ENCODE peak calls at places on chromosomes 11 and 22, in six cellular contexts. P, X, Y, W, R and B are unnamed samples.

GRCh38 chr11:100663996-100664395 is 23.1 kb upstream of the ARHGAP42 start:
- DNase-seq in P (no peak), Y (no peak), W (no peak), X (no peak), R (no peak), B (no peak)

GRCh38 chr11:67675058-67675747 is 780 bp upstream of the ALDH3B2 start:
- DNase-seq in P (no peak), W (no peak), X (no peak), Y (no peak), R (no peak), B (no peak)

GRCh38 chr11:44755553-44756505 is 29.1 kb downstream of the TSPAN18 start:
- DNase-seq in R (no peak), X (peak), W (no peak), P (no peak), Y (no peak), B (no peak)

GRCh38 chr11:9660886-9661285 is 3.0 kb upstream of the SWAP70 start:
- DNase-seq in Y (no peak), P (no peak), X (no peak), R (no peak), W (no peak), B (no peak)

GRCh38 chr11:131773626-131774025 is 403.2 kb downstream of the NTM start:
- DNase-seq in Y (no peak), W (no peak), R (no peak), P (no peak), X (no peak), B (no peak)

GRCh38 chr22:26443901-26444300 is 14.8 kb downstream of the ASPHD2 start:
- DNase-seq in X (no peak), P (no peak), Y (no peak), W (no peak), R (no peak), B (no peak)

GRCh38 chr11:110430267-110431211 is 791 bp downstream of the FDX1 start:
- DNase-seq in Y (peak), P (peak), W (no peak), R (peak), X (no peak), B (no peak)

GRCh38 chr11:70270104-70270876 is at the start of gene PPFIA1:
- DNase-seq in R (peak), W (peak), Y (peak), P (peak), X (peak), B (peak)

GRCh38 chr22:20884454-20884853 is 25.6 kb downstream of the SNAP29 start:
- DNase-seq in X (no peak), P (no peak), W (no peak), Y (no peak), R (no peak), B (no peak)

GRCh38 chr11:69419662-69420061 is 61.8 kb upstream of the LINC01488 start:
- DNase-seq in W (no peak), R (no peak), P (no peak), Y (no peak), X (no peak), B (no peak)

GRCh38 chr11:76291576-76292526 is 85.5 kb upstream of the WNT11 start:
- DNase-seq in W (peak), X (no peak), R (no peak), Y (no peak), P (peak), B (no peak)

GRCh38 chr22:48372395-48372794 is 1455.3 kb downstream of the BRD1 start:
- DNase-seq in R (no peak), P (no peak), W (no peak), Y (no peak), X (no peak), B (no peak)

GRCh38 chr11:12802418-12803085 is 128.3 kb downstream of the TEAD1 start:
- DNase-seq in X (no peak), P (peak), R (no peak), W (peak), Y (no peak), B (no peak)

DNA sequence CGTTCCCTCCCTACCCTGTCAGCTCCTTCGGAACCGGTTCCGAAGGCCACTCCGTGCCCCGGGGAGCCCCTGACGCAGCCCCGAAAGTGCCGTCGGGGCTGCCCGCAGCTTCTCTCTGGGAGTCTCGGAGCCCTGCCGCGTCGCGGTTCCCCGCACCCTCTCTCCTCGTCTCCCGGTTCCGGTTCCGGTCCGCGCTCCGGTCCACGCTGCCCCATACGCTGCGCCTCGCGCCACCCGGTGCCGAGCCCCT is 626 bp downstream of the MTA2 start:
- DNase-seq in X (no peak), R (no peak), Y (no peak), P (no peak), W (no peak), B (peak)
- TF ChIP-seq TAF1 in X (no peak), R (no peak), Y (no peak), P (no peak), W (no peak), B (no peak)

GRCh38 chr11:20000393-20001134 is 159.7 kb downstream of the DBX1 start:
- DNase-seq in P (peak), R (no peak), W (no peak), Y (no peak), X (no peak), B (no peak)
- TF ChIP-seq TAF1 in P (peak), R (no peak), W (no peak), Y (no peak), X (no peak), B (no peak)

GRCh38 chr11:112345708-112346107 is 85.0 kb upstream of the PLET1 start:
- DNase-seq in Y (no peak), R (no peak), X (peak), W (peak), P (no peak), B (no peak)

GRCh38 chr11:112346586-112346985 is 85.9 kb upstream of the PLET1 start:
- DNase-seq in W (no peak), Y (no peak), X (no peak), R (no peak), P (no peak), B (no peak)

GRCh38 chr11:112344040-112344413 is 83.4 kb upstream of the PLET1 start:
- DNase-seq in R (no peak), W (no peak), P (no peak), X (no peak), Y (no peak), B (no peak)

GRCh38 chr11:112345166-112345565 is 84.5 kb upstream of the PLET1 start:
- DNase-seq in R (no peak), X (no peak), W (no peak), P (no peak), Y (no peak), B (no peak)

GRCh38 chr11:112343368-112344039 is 82.8 kb upstream of the PLET1 start:
- DNase-seq in X (peak), Y (no peak), W (no peak), R (no peak), P (no peak), B (no peak)
- TF ChIP-seq TAF1 in X (no peak), Y (no peak), W (no peak), R (no peak), P (no peak), B (no peak)

DNA sequence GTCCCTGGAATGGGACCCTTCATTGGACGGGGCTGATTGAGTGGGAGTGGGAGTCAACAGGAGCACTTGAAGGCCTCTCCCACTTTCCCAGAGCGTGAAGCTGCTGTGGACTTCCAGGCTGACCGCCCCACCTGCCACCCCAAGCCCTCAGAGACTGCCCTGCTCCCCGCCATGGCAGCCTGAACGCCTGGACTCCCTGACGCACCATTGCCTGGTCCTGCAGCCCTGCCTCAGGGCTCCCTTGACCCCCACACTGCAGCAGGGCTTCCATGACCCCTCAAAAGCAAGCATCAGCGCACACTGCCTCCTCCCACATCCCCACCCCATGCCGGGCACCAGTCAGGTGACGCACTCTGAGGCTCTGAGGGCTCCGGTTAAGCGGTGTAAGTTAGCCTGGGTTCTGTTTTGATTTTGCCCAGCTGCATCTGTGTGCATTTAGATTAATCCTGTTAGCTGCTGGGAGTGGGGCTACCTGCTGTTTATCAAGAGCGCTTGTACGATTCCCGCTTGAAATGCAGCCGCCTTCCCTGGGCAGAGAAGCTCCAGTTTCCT is 39.3 kb downstream of the TRIM29 start:
- DNase-seq in Y (no peak), X (peak), P (no peak), R (no peak), W (no peak), B (no peak)
- TF ChIP-seq TAF1 in Y (no peak), X (no peak), P (no peak), R (no peak), W (no peak), B (no peak)